ENCODE peak calls at places on chromosome 17, in ten cellular contexts. One of them, this sample, is unnamed.
A peak's percentile ranks its signal among the peaks of the same experiment; 100 is the strongest.

GRCh38 chr17:32673964-32674363 is 187.2 kb downstream of the CDK5R1 start:
- DNase-seq in psoas muscle: no peak
- DNase-seq in left ventricle myocardium inferior: no peak
- DNase-seq in transverse colon: no peak
- DNase-seq in dorsolateral prefrontal cortex: no peak
- DNase-seq in mammary epithelial cell: no peak
- DNase-seq in stomach: no peak
- DNase-seq in adipocyte: no peak
- DNase-seq in lower lobe of right lung: no peak
- DNase-seq in CD8-positive, alpha-beta T cell: no peak
- DNase-seq in this sample: no peak

GRCh38 chr17:69869667-69870066 is 205.4 kb upstream of the KCNJ16 start:
- DNase-seq in psoas muscle: no peak
- DNase-seq in left ventricle myocardium inferior: no peak
- DNase-seq in transverse colon: no peak
- DNase-seq in dorsolateral prefrontal cortex: no peak
- DNase-seq in mammary epithelial cell: peak; percentile 1
- DNase-seq in stomach: no peak
- DNase-seq in adipocyte: no peak
- DNase-seq in lower lobe of right lung: no peak
- DNase-seq in CD8-positive, alpha-beta T cell: no peak
- DNase-seq in this sample: no peak

GRCh38 chr17:8875957-8876356 is 8.5 kb upstream of the PIK3R6 start:
- DNase-seq in psoas muscle: no peak
- DNase-seq in left ventricle myocardium inferior: no peak
- DNase-seq in transverse colon: no peak
- DNase-seq in dorsolateral prefrontal cortex: no peak
- DNase-seq in mammary epithelial cell: peak; percentile 14
- DNase-seq in stomach: no peak
- DNase-seq in adipocyte: peak; percentile 6
- DNase-seq in lower lobe of right lung: no peak
- DNase-seq in CD8-positive, alpha-beta T cell: no peak
- DNase-seq in this sample: no peak

GRCh38 chr17:79070266-79070880 is 4.3 kb upstream of the ENGASE start:
- DNase-seq in psoas muscle: no peak
- DNase-seq in left ventricle myocardium inferior: no peak
- DNase-seq in transverse colon: no peak
- DNase-seq in dorsolateral prefrontal cortex: no peak
- DNase-seq in mammary epithelial cell: no peak
- DNase-seq in stomach: no peak
- DNase-seq in adipocyte: no peak
- DNase-seq in lower lobe of right lung: peak; percentile 19
- DNase-seq in CD8-positive, alpha-beta T cell: no peak
- DNase-seq in this sample: no peak

GRCh38 chr17:43950554-43950953 is 3.2 kb downstream of the PYY start:
- DNase-seq in psoas muscle: no peak
- DNase-seq in left ventricle myocardium inferior: no peak
- DNase-seq in transverse colon: no peak
- DNase-seq in dorsolateral prefrontal cortex: no peak
- DNase-seq in mammary epithelial cell: no peak
- DNase-seq in stomach: no peak
- DNase-seq in adipocyte: no peak
- DNase-seq in lower lobe of right lung: no peak
- DNase-seq in CD8-positive, alpha-beta T cell: no peak
- DNase-seq in this sample: no peak

GRCh38 chr17:82813299-82814051 is 26.3 kb downstream of the ZNF750 start:
- DNase-seq in psoas muscle: no peak
- DNase-seq in left ventricle myocardium inferior: no peak
- DNase-seq in transverse colon: no peak
- DNase-seq in dorsolateral prefrontal cortex: no peak
- DNase-seq in mammary epithelial cell: no peak
- DNase-seq in stomach: no peak
- DNase-seq in adipocyte: no peak
- DNase-seq in lower lobe of right lung: no peak
- DNase-seq in CD8-positive, alpha-beta T cell: no peak
- DNase-seq in this sample: no peak

GRCh38 chr17:72602517-72603345 is 481.9 kb downstream of the SOX9 start:
- DNase-seq in psoas muscle: no peak
- DNase-seq in left ventricle myocardium inferior: no peak
- DNase-seq in transverse colon: peak; percentile 72
- DNase-seq in dorsolateral prefrontal cortex: no peak
- DNase-seq in mammary epithelial cell: peak; percentile 87
- DNase-seq in stomach: peak; percentile 47
- DNase-seq in adipocyte: peak; percentile 48
- DNase-seq in lower lobe of right lung: peak; percentile 50
- DNase-seq in CD8-positive, alpha-beta T cell: no peak
- DNase-seq in this sample: no peak

GRCh38 chr17:6924121-6924676 is 71.7 kb upstream of the ALOX12 start:
- DNase-seq in psoas muscle: no peak
- DNase-seq in left ventricle myocardium inferior: no peak
- DNase-seq in transverse colon: no peak
- DNase-seq in dorsolateral prefrontal cortex: no peak
- DNase-seq in mammary epithelial cell: peak; percentile 31
- DNase-seq in stomach: no peak
- DNase-seq in adipocyte: peak; percentile 63
- DNase-seq in lower lobe of right lung: no peak
- DNase-seq in CD8-positive, alpha-beta T cell: no peak
- DNase-seq in this sample: no peak

GRCh38 chr17:60398227-60398959 is 6.5 kb upstream of the USP32 start:
- DNase-seq in psoas muscle: no peak
- DNase-seq in left ventricle myocardium inferior: no peak
- DNase-seq in transverse colon: no peak
- DNase-seq in dorsolateral prefrontal cortex: no peak
- DNase-seq in mammary epithelial cell: no peak
- DNase-seq in stomach: no peak
- DNase-seq in adipocyte: no peak
- DNase-seq in lower lobe of right lung: no peak
- DNase-seq in CD8-positive, alpha-beta T cell: no peak
- DNase-seq in this sample: no peak

GRCh38 chr17:61221181-61221580 is 178.5 kb upstream of the TBX2 start:
- DNase-seq in psoas muscle: no peak
- DNase-seq in left ventricle myocardium inferior: no peak
- DNase-seq in transverse colon: no peak
- DNase-seq in dorsolateral prefrontal cortex: no peak
- DNase-seq in mammary epithelial cell: no peak
- DNase-seq in stomach: no peak
- DNase-seq in adipocyte: no peak
- DNase-seq in lower lobe of right lung: no peak
- DNase-seq in CD8-positive, alpha-beta T cell: no peak
- DNase-seq in this sample: no peak

GRCh38 chr17:63405741-63406261 is 40.3 kb downstream of the CYB561 start:
- DNase-seq in psoas muscle: no peak
- DNase-seq in left ventricle myocardium inferior: no peak
- DNase-seq in transverse colon: no peak
- DNase-seq in dorsolateral prefrontal cortex: no peak
- DNase-seq in mammary epithelial cell: peak; percentile 82
- DNase-seq in stomach: no peak
- DNase-seq in adipocyte: peak; percentile 79
- DNase-seq in lower lobe of right lung: no peak
- DNase-seq in CD8-positive, alpha-beta T cell: no peak
- DNase-seq in this sample: no peak

GRCh38 chr17:20966869-20967268 is 75.9 kb downstream of the USP22 start:
- DNase-seq in psoas muscle: no peak
- DNase-seq in left ventricle myocardium inferior: no peak
- DNase-seq in transverse colon: no peak
- DNase-seq in dorsolateral prefrontal cortex: no peak
- DNase-seq in mammary epithelial cell: no peak
- DNase-seq in stomach: no peak
- DNase-seq in adipocyte: no peak
- DNase-seq in lower lobe of right lung: peak; percentile 64
- DNase-seq in CD8-positive, alpha-beta T cell: no peak
- DNase-seq in this sample: no peak

GRCh38 chr17:76191891-76192290 is 48.4 kb downstream of the RNF157 start:
- DNase-seq in psoas muscle: no peak
- DNase-seq in left ventricle myocardium inferior: no peak
- DNase-seq in transverse colon: no peak
- DNase-seq in dorsolateral prefrontal cortex: no peak
- DNase-seq in mammary epithelial cell: no peak
- DNase-seq in stomach: no peak
- DNase-seq in adipocyte: no peak
- DNase-seq in lower lobe of right lung: no peak
- DNase-seq in CD8-positive, alpha-beta T cell: peak; percentile 69
- DNase-seq in this sample: no peak

GRCh38 chr17:45742251-45742650 is 41.9 kb upstream of the CRHR1 start:
- DNase-seq in psoas muscle: no peak
- DNase-seq in left ventricle myocardium inferior: no peak
- DNase-seq in transverse colon: no peak
- DNase-seq in dorsolateral prefrontal cortex: no peak
- DNase-seq in mammary epithelial cell: no peak
- DNase-seq in stomach: no peak
- DNase-seq in adipocyte: no peak
- DNase-seq in lower lobe of right lung: no peak
- DNase-seq in CD8-positive, alpha-beta T cell: no peak
- DNase-seq in this sample: no peak

GRCh38 chr17:45747907-45748306 is 36.2 kb upstream of the CRHR1 start:
- DNase-seq in psoas muscle: no peak
- DNase-seq in left ventricle myocardium inferior: no peak
- DNase-seq in transverse colon: no peak
- DNase-seq in dorsolateral prefrontal cortex: peak; percentile 22
- DNase-seq in mammary epithelial cell: no peak
- DNase-seq in stomach: no peak
- DNase-seq in adipocyte: no peak
- DNase-seq in lower lobe of right lung: no peak
- DNase-seq in CD8-positive, alpha-beta T cell: no peak
- DNase-seq in this sample: no peak

GRCh38 chr17:45748911-45749310 is 35.2 kb upstream of the CRHR1 start:
- DNase-seq in psoas muscle: no peak
- DNase-seq in left ventricle myocardium inferior: no peak
- DNase-seq in transverse colon: no peak
- DNase-seq in dorsolateral prefrontal cortex: no peak
- DNase-seq in mammary epithelial cell: no peak
- DNase-seq in stomach: no peak
- DNase-seq in adipocyte: no peak
- DNase-seq in lower lobe of right lung: no peak
- DNase-seq in CD8-positive, alpha-beta T cell: no peak
- DNase-seq in this sample: no peak

GRCh38 chr17:45743626-45744326 is 40.3 kb upstream of the CRHR1 start:
- DNase-seq in psoas muscle: no peak
- DNase-seq in left ventricle myocardium inferior: peak; percentile 28
- DNase-seq in transverse colon: no peak
- DNase-seq in dorsolateral prefrontal cortex: no peak
- DNase-seq in mammary epithelial cell: no peak
- DNase-seq in stomach: no peak
- DNase-seq in adipocyte: no peak
- DNase-seq in lower lobe of right lung: no peak
- DNase-seq in CD8-positive, alpha-beta T cell: no peak
- DNase-seq in this sample: no peak

DNA sequence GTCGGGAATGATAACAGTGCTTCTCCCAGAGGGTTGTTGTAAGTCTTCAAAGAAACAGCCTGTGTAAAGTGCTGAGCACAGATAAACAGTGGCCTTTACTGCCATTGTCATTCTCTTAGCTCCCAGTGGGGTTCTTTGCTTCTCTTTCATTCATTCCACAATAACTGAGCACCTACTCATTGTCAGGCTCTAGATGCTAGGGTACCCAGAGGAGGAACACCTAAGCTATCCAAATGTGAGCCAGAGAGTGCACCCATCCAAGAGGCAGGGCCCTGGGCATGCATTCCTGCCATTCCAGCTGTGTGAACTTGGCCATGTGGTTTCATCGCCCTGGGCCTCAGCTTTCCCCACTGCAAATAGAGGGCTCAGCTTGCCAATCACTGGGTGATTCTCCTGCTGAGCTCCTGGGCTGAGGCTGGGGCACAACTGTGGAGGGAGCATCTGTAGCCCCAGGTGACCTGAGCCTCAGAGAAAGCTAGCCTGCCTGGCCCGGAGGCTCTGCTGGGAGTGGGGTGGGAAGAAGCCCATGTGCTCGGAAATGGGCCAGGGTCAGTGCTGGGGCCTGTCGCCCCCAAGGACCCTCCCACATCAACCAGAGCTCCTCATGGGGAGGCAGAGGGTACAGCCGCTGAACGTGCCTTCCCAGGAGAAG is 38.2 kb upstream of the CRHR1 start:
- DNase-seq in psoas muscle: no peak
- DNase-seq in left ventricle myocardium inferior: no peak
- DNase-seq in transverse colon: no peak
- DNase-seq in dorsolateral prefrontal cortex: no peak
- DNase-seq in mammary epithelial cell: no peak
- DNase-seq in stomach: no peak
- DNase-seq in adipocyte: no peak
- DNase-seq in lower lobe of right lung: no peak
- DNase-seq in CD8-positive, alpha-beta T cell: no peak
- DNase-seq in this sample: no peak
- H3K27me3 ChIP-seq in psoas muscle: peaks cover 2% of the 10 kb centered on the region
- H3K27me3 ChIP-seq in left ventricle myocardium inferior: peaks cover 69% of the 10 kb centered on the region
- H3K27me3 ChIP-seq in transverse colon: peaks cover 49% of the 10 kb centered on the region
- H3K27me3 ChIP-seq in dorsolateral prefrontal cortex: no peaks in the 10 kb centered on the region
- H3K27me3 ChIP-seq in mammary epithelial cell: peaks cover 2% of the 10 kb centered on the region
- H3K27me3 ChIP-seq in stomach: peaks cover 13% of the 10 kb centered on the region
- H3K27me3 ChIP-seq in adipocyte: peaks cover 74% of the 10 kb centered on the region
- H3K27me3 ChIP-seq in lower lobe of right lung: peaks cover 18% of the 10 kb centered on the region
- H3K27me3 ChIP-seq in CD8-positive, alpha-beta T cell: peaks cover 4% of the 10 kb centered on the region
- H3K27me3 ChIP-seq in this sample: no peaks in the 10 kb centered on the region

GRCh38 chr17:49889500-49889899 is 41.6 kb upstream of the TAC4 start:
- DNase-seq in psoas muscle: no peak
- DNase-seq in left ventricle myocardium inferior: no peak
- DNase-seq in transverse colon: no peak
- DNase-seq in dorsolateral prefrontal cortex: no peak
- DNase-seq in mammary epithelial cell: no peak
- DNase-seq in stomach: no peak
- DNase-seq in adipocyte: no peak
- DNase-seq in lower lobe of right lung: no peak
- DNase-seq in CD8-positive, alpha-beta T cell: no peak
- DNase-seq in this sample: no peak
- H3K27me3 ChIP-seq in psoas muscle: peaks cover 15% of the 10 kb centered on the region
- H3K27me3 ChIP-seq in left ventricle myocardium inferior: peaks cover 99% of the 10 kb centered on the region
- H3K27me3 ChIP-seq in transverse colon: peaks cover 98% of the 10 kb centered on the region
- H3K27me3 ChIP-seq in dorsolateral prefrontal cortex: peaks cover 27% of the 10 kb centered on the region
- H3K27me3 ChIP-seq in mammary epithelial cell: no peaks in the 10 kb centered on the region
- H3K27me3 ChIP-seq in stomach: peaks cover 32% of the 10 kb centered on the region
- H3K27me3 ChIP-seq in adipocyte: peaks cover 40% of the 10 kb centered on the region
- H3K27me3 ChIP-seq in lower lobe of right lung: peaks cover 34% of the 10 kb centered on the region
- H3K27me3 ChIP-seq in CD8-positive, alpha-beta T cell: peaks cover 10% of the 10 kb centered on the region
- H3K27me3 ChIP-seq in this sample: peaks cover 5% of the 10 kb centered on the region

DNA sequence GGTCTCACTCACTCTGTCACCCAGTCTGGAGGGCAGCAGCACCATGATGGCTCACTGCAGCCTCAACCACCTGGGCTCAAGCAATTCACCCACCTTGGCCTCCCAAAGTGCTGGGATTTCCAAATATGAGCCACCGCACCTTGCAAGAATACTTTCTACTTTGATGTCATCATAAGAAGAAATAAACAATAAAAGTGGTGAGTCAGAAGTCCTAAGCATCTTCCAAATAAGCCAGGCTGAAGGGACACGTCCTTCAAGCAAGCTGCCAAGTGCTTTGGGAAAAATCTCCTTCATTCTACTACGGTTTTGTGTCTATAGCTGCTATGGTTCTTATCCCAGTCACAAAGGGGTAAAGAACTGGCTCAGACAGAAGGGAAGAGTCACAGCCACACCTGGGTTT is 20.3 kb downstream of the HASPIN start:
- DNase-seq in psoas muscle: no peak
- DNase-seq in left ventricle myocardium inferior: no peak
- DNase-seq in transverse colon: no peak
- DNase-seq in dorsolateral prefrontal cortex: no peak
- DNase-seq in mammary epithelial cell: peak; percentile 23
- DNase-seq in stomach: no peak
- DNase-seq in adipocyte: no peak
- DNase-seq in lower lobe of right lung: no peak
- DNase-seq in CD8-positive, alpha-beta T cell: no peak
- DNase-seq in this sample: no peak
- H3K27me3 ChIP-seq in psoas muscle: no peaks in the 10 kb centered on the region
- H3K27me3 ChIP-seq in left ventricle myocardium inferior: peaks cover 10% of the 10 kb centered on the region
- H3K27me3 ChIP-seq in transverse colon: no peaks in the 10 kb centered on the region
- H3K27me3 ChIP-seq in dorsolateral prefrontal cortex: no peaks in the 10 kb centered on the region
- H3K27me3 ChIP-seq in mammary epithelial cell: no peaks in the 10 kb centered on the region
- H3K27me3 ChIP-seq in stomach: no peaks in the 10 kb centered on the region
- H3K27me3 ChIP-seq in adipocyte: peaks cover 36% of the 10 kb centered on the region
- H3K27me3 ChIP-seq in lower lobe of right lung: no peaks in the 10 kb centered on the region
- H3K27me3 ChIP-seq in CD8-positive, alpha-beta T cell: no peaks in the 10 kb centered on the region
- H3K27me3 ChIP-seq in this sample: no peaks in the 10 kb centered on the region

GRCh38 chr17:74592087-74592990 is at the start of gene CD300LD:
- DNase-seq in psoas muscle: no peak
- DNase-seq in left ventricle myocardium inferior: no peak
- DNase-seq in transverse colon: no peak
- DNase-seq in dorsolateral prefrontal cortex: no peak
- DNase-seq in mammary epithelial cell: no peak
- DNase-seq in stomach: no peak
- DNase-seq in adipocyte: no peak
- DNase-seq in lower lobe of right lung: no peak
- DNase-seq in CD8-positive, alpha-beta T cell: no peak
- DNase-seq in this sample: no peak
- H3K27me3 ChIP-seq in psoas muscle: no peaks in the 10 kb centered on the region
- H3K27me3 ChIP-seq in left ventricle myocardium inferior: peaks cover 81% of the 10 kb centered on the region
- H3K27me3 ChIP-seq in transverse colon: no peaks in the 10 kb centered on the region
- H3K27me3 ChIP-seq in dorsolateral prefrontal cortex: no peaks in the 10 kb centered on the region
- H3K27me3 ChIP-seq in mammary epithelial cell: no peaks in the 10 kb centered on the region
- H3K27me3 ChIP-seq in stomach: no peaks in the 10 kb centered on the region
- H3K27me3 ChIP-seq in adipocyte: peaks cover 35% of the 10 kb centered on the region
- H3K27me3 ChIP-seq in lower lobe of right lung: peaks cover 8% of the 10 kb centered on the region
- H3K27me3 ChIP-seq in CD8-positive, alpha-beta T cell: no peaks in the 10 kb centered on the region
- H3K27me3 ChIP-seq in this sample: no peaks in the 10 kb centered on the region